ENCODE peak calls at places on chromosomes 6 and 20, in six cellular contexts. X, V, D, E, F and G are unnamed samples.

GRCh38 chr20:55530763-55531162 is 474.6 kb downstream of the CBLN4 start:
- DNase-seq in X (no peak), V (no peak), D (no peak), E (peak; percentile 18), F (no peak), G (no peak)

GRCh38 chr20:831251-831650 is 2.3 kb upstream of the FAM110A start:
- DNase-seq in X (no peak), V (no peak), D (no peak), E (no peak), F (no peak), G (no peak)

GRCh38 chr6:16181429-16182359 is 52.8 kb downstream of the MYLIP start:
- DNase-seq in X (peak; percentile 19), V (no peak), D (no peak), E (peak; percentile 19), F (peak; percentile 6), G (no peak)

GRCh38 chr6:157711060-157711459 is 112.0 kb upstream of the SNX9 start:
- DNase-seq in X (no peak), V (no peak), D (no peak), E (no peak), F (no peak), G (no peak)

GRCh38 chr6:53398541-53399344 is 50.0 kb upstream of the ELOVL5 start:
- DNase-seq in X (peak; percentile 62), V (peak; percentile 33), D (no peak), E (peak; percentile 12), F (no peak), G (no peak)

GRCh38 chr6:170137911-170138910 is 152.7 kb downstream of the DLL1 start:
- DNase-seq in X (no peak), V (no peak), D (no peak), E (no peak), F (no peak), G (no peak)

GRCh38 chr6:113439861-113440260 is 417.3 kb upstream of the MARCKS start:
- DNase-seq in X (no peak), V (no peak), D (no peak), E (no peak), F (no peak), G (no peak)

GRCh38 chr6:56862415-56863175 is 92.3 kb upstream of the BEND6 start:
- DNase-seq in X (no peak), V (peak; percentile 68), D (no peak), E (peak; percentile 27), F (no peak), G (no peak)

GRCh38 chr20:33791540-33791939 is 19.6 kb upstream of the CHMP4B start:
- DNase-seq in X (no peak), V (no peak), D (no peak), E (no peak), F (no peak), G (no peak)

GRCh38 chr6:30213999-30214982 is 1.1 kb upstream of the TRIM26 start:
- DNase-seq in X (peak; percentile 64), V (peak; percentile 78), D (peak; percentile 77), E (peak; percentile 66), F (no peak), G (peak; percentile 88)

GRCh38 chr20:56359212-56360132 is 698 bp downstream of the FAM210B start:
- DNase-seq in X (peak; percentile 78), V (peak; percentile 81), D (peak; percentile 54), E (peak; percentile 75), F (no peak), G (peak; percentile 79)

GRCh38 chr6:167107787-167108186 is 15.1 kb upstream of the CCR6 start:
- DNase-seq in X (no peak), V (no peak), D (no peak), E (no peak), F (no peak), G (no peak)

GRCh38 chr6:157893238-157893637 is 70.2 kb downstream of the SNX9 start:
- DNase-seq in X (no peak), V (no peak), D (no peak), E (no peak), F (no peak), G (no peak)

GRCh38 chr20:36818831-36819230 is 45.3 kb upstream of the DSN1 start:
- DNase-seq in X (no peak), V (no peak), D (no peak), E (no peak), F (no peak), G (no peak)

GRCh38 chr6:136656121-136656520 is 105.9 kb upstream of the MAP7 start:
- DNase-seq in X (no peak), V (peak; percentile 47), D (no peak), E (no peak), F (no peak), G (no peak)

GRCh38 chr6:21325201-21325856 is 268.2 kb upstream of the SOX4 start:
- DNase-seq in X (peak; percentile 59), V (no peak), D (no peak), E (no peak), F (no peak), G (no peak)

GRCh38 chr20:38199506-38200390 is 34.7 kb upstream of the TGM2 start:
- DNase-seq in X (no peak), V (peak; percentile 84), D (no peak), E (no peak), F (no peak), G (no peak)

GRCh38 chr6:166559662-166560061 is 26.8 kb downstream of the RAMACL start:
- DNase-seq in X (no peak), V (no peak), D (no peak), E (no peak), F (no peak), G (no peak)

GRCh38 chr6:138647006-138647405 is 126.6 kb upstream of the CCDC28A start:
- DNase-seq in X (no peak), V (peak; percentile 63), D (no peak), E (peak; percentile 50), F (no peak), G (no peak)

GRCh38 chr20:35791823-35792222 is 20.0 kb downstream of the PHF20 start:
- DNase-seq in X (peak; percentile 70), V (peak; percentile 92), D (no peak), E (peak; percentile 43), F (no peak), G (no peak)

GRCh38 chr6:132399376-132400074 is 1.8 kb downstream of the MOXD1 start:
- DNase-seq in X (peak; percentile 80), V (peak; percentile 86), D (no peak), E (peak; percentile 49), F (no peak), G (no peak)

GRCh38 chr6:130945401-130945919 is 117.6 kb downstream of the EPB41L2 start:
- DNase-seq in X (peak; percentile 10), V (peak; percentile 85), D (peak; percentile 27), E (peak; percentile 17), F (no peak), G (no peak)

GRCh38 chr20:53937330-53937729 is 133.1 kb downstream of the BCAS1 start:
- DNase-seq in X (no peak), V (no peak), D (no peak), E (no peak), F (no peak), G (no peak)

GRCh38 chr6:89267918-89268317 is 47.2 kb downstream of the GABRR2 start:
- DNase-seq in X (no peak), V (no peak), D (no peak), E (no peak), F (no peak), G (no peak)

GRCh38 chr20:23148721-23149570 is 62.8 kb upstream of the CD93 start:
- DNase-seq in X (no peak), V (no peak), D (no peak), E (no peak), F (no peak), G (no peak)

GRCh38 chr20:23146857-23147256 is 60.7 kb upstream of the CD93 start:
- DNase-seq in X (no peak), V (peak; percentile 21), D (no peak), E (no peak), F (no peak), G (no peak)

GRCh38 chr20:23147964-23148720 is 62.0 kb upstream of the CD93 start:
- DNase-seq in X (peak; percentile 94), V (peak; percentile 81), D (no peak), E (peak; percentile 72), F (peak; percentile 80), G (peak; percentile 63)

GRCh38 chr20:23146111-23146640 is 60.1 kb upstream of the CD93 start:
- DNase-seq in X (no peak), V (no peak), D (no peak), E (no peak), F (no peak), G (no peak)

DNA sequence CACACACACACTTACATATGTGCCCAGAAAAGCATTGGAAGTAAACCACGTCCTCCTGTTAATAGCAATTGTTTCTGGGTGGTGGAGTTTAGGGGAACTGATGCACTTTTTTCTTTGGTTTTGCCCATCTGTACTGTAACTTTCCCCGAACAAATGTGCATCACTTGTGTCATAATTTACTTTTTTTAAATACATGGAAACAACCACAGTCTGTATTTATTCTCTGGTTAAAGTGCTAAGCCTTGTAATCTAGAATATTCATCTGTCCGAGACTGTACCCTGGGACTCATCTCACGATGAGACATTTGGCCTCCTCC is 61.5 kb upstream of the CD93 start:
- DNase-seq in X (no peak), V (no peak), D (no peak), E (no peak), F (no peak), G (no peak)
- TF ChIP-seq CTCF in X (no peak), V (no peak), D (no peak), E (no peak), F (no peak), G (no peak)

DNA sequence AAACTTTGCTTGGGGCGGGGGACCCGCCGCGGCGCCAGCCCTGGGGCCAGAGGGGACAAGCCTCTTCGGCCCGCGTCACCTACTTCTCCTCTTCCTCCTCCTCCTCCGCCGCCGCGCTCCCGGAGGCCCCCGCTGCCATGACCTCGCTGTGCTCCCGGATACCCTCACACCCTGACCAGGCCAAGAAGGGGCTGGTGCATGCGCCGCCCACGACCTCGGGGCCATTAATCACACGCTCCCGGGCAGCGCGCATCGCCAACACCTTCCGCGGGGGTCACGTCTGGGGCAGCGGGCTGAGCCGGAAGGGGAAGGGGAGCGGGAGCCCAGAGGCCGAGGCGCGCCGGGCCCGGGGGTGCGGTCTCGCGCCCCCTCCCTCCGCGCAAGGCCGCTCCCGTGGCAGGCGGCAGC is 350 bp upstream of the CNR1 start:
- DNase-seq in X (no peak), V (no peak), D (no peak), E (no peak), F (no peak), G (peak; percentile 34)
- TF ChIP-seq EZH2 in X (no peak), V (peak; percentile 83), D (peak; percentile 40), E (peak; percentile 83), F (no peak), G (peak; percentile 3)

DNA sequence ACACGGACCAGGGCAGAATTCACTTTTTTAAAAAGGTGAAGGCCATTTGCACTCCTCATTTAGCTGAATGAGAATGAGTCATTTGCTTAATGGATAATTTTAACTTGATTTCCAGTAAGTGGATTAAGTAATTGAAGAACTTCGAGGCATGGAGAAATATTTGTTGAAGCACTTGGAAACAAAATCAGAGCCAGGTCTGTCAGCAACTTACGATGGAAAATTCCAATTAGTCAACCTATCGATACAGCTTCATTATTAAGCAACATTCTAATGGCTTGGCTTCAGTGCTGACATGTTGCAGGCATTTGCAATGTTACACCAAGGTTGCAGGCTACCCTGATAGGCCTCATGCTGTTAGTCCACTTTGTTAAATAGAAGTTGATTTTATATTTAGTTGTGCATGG is 423.5 kb upstream of the SLC35B3 start:
- DNase-seq in X (no peak), V (no peak), D (no peak), E (no peak), F (no peak), G (no peak)
- H3K4me1 ChIP-seq in X (no peaks in the 10 kb centered on the region), V (no peaks in the 10 kb centered on the region), D (no peaks in the 10 kb centered on the region), E (no peaks in the 10 kb centered on the region), F (no peaks in the 10 kb centered on the region), G (no peaks in the 10 kb centered on the region)

GRCh38 chr6:79048611-79049010 is 29.4 kb downstream of the PHIP start:
- DNase-seq in X (peak; percentile 41), V (peak; percentile 29), D (peak; percentile 77), E (peak; percentile 12), F (peak; percentile 34), G (peak; percentile 14)
- TF ChIP-seq CTCF in X (peak; percentile 49), V (peak; percentile 68), D (peak; percentile 59), E (peak; percentile 58), F (peak; percentile 54), G (peak; percentile 35)